ENCODE peak calls at places on chromosomes 1 and 21, in seven cellular contexts. S is A549, Y is stomach, Q is sigmoid colon, R is ovary, Z is transverse colon, I is K562. O is an unnamed sample.

GRCh38 chr1:5994713-5995621 is 2.7 kb upstream of the NPHP4 start:
- DNase-seq in S (no peak), Y (no peak), Q (no peak), R (no peak), Z (peak; percentile 39), I (no peak), O (no peak)

GRCh38 chr1:8880068-8880676 is 1.7 kb upstream of the ENO1 start:
- DNase-seq in S (peak; percentile 92), Y (peak; percentile 61), Q (peak; percentile 83), R (no peak), Z (peak; percentile 48), I (peak; percentile 85), O (no peak)

GRCh38 chr1:1540015-1540816 is at the start of gene TMEM240:
- DNase-seq in S (no peak), Y (peak; percentile 61), Q (peak; percentile 92), R (peak; percentile 90), Z (peak; percentile 68), I (no peak), O (peak; percentile 93)

GRCh38 chr1:247415423-247416361 is at the start of gene NLRP3:
- DNase-seq in S (no peak), Y (peak; percentile 34), Q (peak; percentile 68), R (no peak), Z (peak; percentile 34), I (no peak), O (no peak)

GRCh38 chr1:212721388-212722247 is 22.0 kb upstream of the BATF3 start:
- DNase-seq in S (peak; percentile 55), Y (peak; percentile 49), Q (no peak), R (no peak), Z (no peak), I (peak; percentile 40), O (no peak)

GRCh38 chr1:153728305-153729066 is 636 bp downstream of the INTS3 start:
- DNase-seq in S (peak; percentile 54), Y (no peak), Q (peak; percentile 86), R (peak; percentile 75), Z (peak; percentile 41), I (peak; percentile 36), O (no peak)

GRCh38 chr1:17513131-17513530 is 26.4 kb upstream of the ARHGEF10L start:
- DNase-seq in S (no peak), Y (no peak), Q (no peak), R (no peak), Z (peak; percentile 76), I (no peak), O (no peak)

GRCh38 chr1:1345860-1346500 is 3.2 kb downstream of the DVL1 start:
- DNase-seq in S (no peak), Y (no peak), Q (no peak), R (no peak), Z (no peak), I (no peak), O (no peak)

GRCh38 chr1:10795305-10796021 is 983 bp downstream of the CASZ1 start:
- DNase-seq in S (peak; percentile 37), Y (no peak), Q (peak; percentile 71), R (no peak), Z (peak; percentile 42), I (no peak), O (no peak)

GRCh38 chr1:59554011-59554673 is 257.2 kb downstream of the FGGY start:
- DNase-seq in S (no peak), Y (no peak), Q (no peak), R (no peak), Z (no peak), I (no peak), O (no peak)

GRCh38 chr1:10827377-10828333 is 31.2 kb upstream of the CASZ1 start:
- DNase-seq in S (no peak), Y (no peak), Q (no peak), R (no peak), Z (no peak), I (no peak), O (no peak)

GRCh38 chr1:210250998-210251679 is 18.5 kb downstream of the SERTAD4 start:
- DNase-seq in S (peak; percentile 33), Y (peak; percentile 63), Q (peak; percentile 88), R (peak; percentile 57), Z (peak; percentile 52), I (no peak), O (no peak)

GRCh38 chr21:17554619-17555472 is 42.0 kb downstream of the CXADR start:
- DNase-seq in S (peak; percentile 27), Y (no peak), Q (no peak), R (no peak), Z (no peak), I (peak; percentile 10), O (no peak)

GRCh38 chr1:39531526-39531925 is 40.1 kb downstream of the BMP8A start:
- DNase-seq in S (no peak), Y (no peak), Q (no peak), R (no peak), Z (no peak), I (no peak), O (no peak)

GRCh38 chr1:214332950-214333798 is 52.2 kb downstream of the SMYD2 start:
- DNase-seq in S (peak; percentile 39), Y (peak; percentile 66), Q (peak; percentile 71), R (peak; percentile 76), Z (peak; percentile 57), I (peak; percentile 62), O (no peak)

GRCh38 chr1:117020526-117021156 is 19.1 kb downstream of the CD101 start:
- DNase-seq in S (no peak), Y (no peak), Q (no peak), R (no peak), Z (no peak), I (no peak), O (peak; percentile 66)

GRCh38 chr1:23562138-23562819 is 3.0 kb upstream of the ID3 start:
- DNase-seq in S (peak; percentile 95), Y (peak; percentile 93), Q (peak; percentile 99), R (peak; percentile 95), Z (peak; percentile 93), I (peak; percentile 97), O (peak; percentile 98)
- TF ChIP-seq EP300 in S (peak; percentile 70), Y (peak; percentile 70), Q (peak; percentile 59), R (no peak), Z (peak; percentile 46), I (peak; percentile 84), O (peak; percentile 68)

GRCh38 chr21:45551316-45551715 is 9.1 kb upstream of the SLC19A1 start:
- DNase-seq in S (peak; percentile 79), Y (no peak), Q (no peak), R (peak; percentile 7), Z (no peak), I (no peak), O (no peak)

GRCh38 chr21:45548711-45549491 is 6.7 kb upstream of the SLC19A1 start:
- DNase-seq in S (no peak), Y (no peak), Q (no peak), R (peak; percentile 4), Z (no peak), I (no peak), O (no peak)

GRCh38 chr21:45549670-45550463 is 7.6 kb upstream of the SLC19A1 start:
- DNase-seq in S (no peak), Y (no peak), Q (peak; percentile 64), R (peak; percentile 20), Z (no peak), I (no peak), O (no peak)

GRCh38 chr21:45551816-45552695 is 9.8 kb upstream of the SLC19A1 start:
- DNase-seq in S (no peak), Y (no peak), Q (peak; percentile 56), R (peak; percentile 27), Z (no peak), I (no peak), O (no peak)

GRCh38 chr21:45550552-45551210 is 8.4 kb upstream of the SLC19A1 start:
- DNase-seq in S (no peak), Y (no peak), Q (peak; percentile 66), R (peak; percentile 6), Z (peak; percentile 54), I (no peak), O (no peak)
- TF ChIP-seq EP300 in S (no peak), Y (no peak), Q (no peak), R (no peak), Z (no peak), I (no peak), O (no peak)

GRCh38 chr1:230141797-230142607 is 75.0 kb downstream of the GALNT2 start:
- DNase-seq in S (no peak), Y (no peak), Q (no peak), R (no peak), Z (no peak), I (no peak), O (no peak)

GRCh38 chr1:230144765-230145504 is 77.9 kb downstream of the GALNT2 start:
- DNase-seq in S (no peak), Y (no peak), Q (no peak), R (no peak), Z (no peak), I (no peak), O (no peak)

GRCh38 chr1:230144010-230144614 is 77.1 kb downstream of the GALNT2 start:
- DNase-seq in S (no peak), Y (no peak), Q (no peak), R (no peak), Z (no peak), I (no peak), O (no peak)

GRCh38 chr1:230142608-230143209 is 75.7 kb downstream of the GALNT2 start:
- DNase-seq in S (no peak), Y (no peak), Q (peak; percentile 77), R (no peak), Z (no peak), I (no peak), O (no peak)

GRCh38 chr1:230143534-230143933 is 76.5 kb downstream of the GALNT2 start:
- DNase-seq in S (no peak), Y (no peak), Q (no peak), R (no peak), Z (no peak), I (peak; percentile 77), O (no peak)
- TF ChIP-seq EP300 in S (no peak), Y (no peak), Q (no peak), R (no peak), Z (no peak), I (peak; percentile 87), O (no peak)

GRCh38 chr1:19971657-19972056 is 7.8 kb downstream of the PLA2G2A start:
- DNase-seq in S (no peak), Y (no peak), Q (no peak), R (no peak), Z (no peak), I (no peak), O (no peak)

GRCh38 chr1:19978143-19978542 is 1.3 kb downstream of the PLA2G2A start:
- DNase-seq in S (no peak), Y (no peak), Q (no peak), R (no peak), Z (no peak), I (no peak), O (no peak)

GRCh38 chr1:19975423-19976193 is 3.8 kb downstream of the PLA2G2A start:
- DNase-seq in S (no peak), Y (no peak), Q (no peak), R (no peak), Z (no peak), I (no peak), O (no peak)

GRCh38 chr1:19976317-19977003 is 3.0 kb downstream of the PLA2G2A start:
- DNase-seq in S (no peak), Y (no peak), Q (no peak), R (no peak), Z (no peak), I (no peak), O (no peak)

DNA sequence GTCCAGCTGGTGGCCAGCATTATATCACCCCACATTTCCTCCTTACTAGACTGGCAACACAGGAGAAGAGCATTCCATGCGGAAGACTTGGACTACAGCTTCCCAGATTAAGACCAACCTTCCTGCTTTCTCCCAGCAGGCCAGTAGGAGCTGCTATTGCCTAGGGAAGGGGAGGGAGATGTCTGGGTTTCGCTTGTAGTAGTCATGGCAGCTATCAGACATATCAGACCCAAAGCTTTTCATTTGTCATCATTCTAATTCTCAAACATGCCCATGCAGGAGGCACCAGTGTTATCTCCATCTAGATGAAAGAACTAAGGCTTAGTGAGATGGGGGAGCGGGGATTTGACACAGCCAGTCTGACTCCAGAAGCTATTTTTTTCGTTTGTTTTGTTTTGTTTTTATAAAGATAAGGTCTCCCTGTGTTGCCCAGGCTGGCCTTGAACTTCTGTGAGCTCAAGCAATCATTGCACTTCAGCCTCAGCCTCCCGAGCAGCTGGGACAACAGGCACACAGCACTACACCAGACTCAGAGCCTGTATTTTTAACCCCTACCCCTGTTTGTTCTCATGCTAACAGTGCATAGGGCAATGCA is 4.5 kb downstream of the PLA2G2A start:
- DNase-seq in S (peak; percentile 67), Y (peak; percentile 45), Q (no peak), R (peak; percentile 79), Z (peak; percentile 61), I (peak; percentile 69), O (no peak)
- TF ChIP-seq EP300 in S (no peak), Y (no peak), Q (no peak), R (no peak), Z (no peak), I (no peak), O (no peak)

O was measured in esophagus muscularis mucosa.